ENCODE peak calls at places on chromosomes 6 and 20, in four cellular contexts. J, W, B and E are unnamed samples.

GRCh38 chr6:5425267-5425666 is 164.0 kb downstream of the FARS2 start:
- DNase-seq in J (peak), W (peak), B (no peak), E (no peak)

GRCh38 chr6:167906899-167907298 is 80.2 kb downstream of the AFDN start:
- DNase-seq in J (peak), W (no peak), B (peak), E (no peak)

GRCh38 chr20:21514553-21515251 is 838 bp upstream of the NKX2-2 start:
- DNase-seq in J (no peak), W (no peak), B (peak), E (no peak)

GRCh38 chr6:13916230-13916944 is 8.4 kb upstream of the RNF182 start:
- DNase-seq in J (no peak), W (peak), B (no peak), E (peak)

GRCh38 chr6:42136508-42137191 is 5.8 kb downstream of the C6orf132 start:
- DNase-seq in J (peak), W (peak), B (peak), E (peak)

GRCh38 chr20:45833883-45834796 is 541 bp downstream of the SNX21 start:
- DNase-seq in J (peak), W (peak), B (peak), E (peak)

GRCh38 chr6:151409260-151409659 is 17.9 kb upstream of the ZBTB2 start:
- DNase-seq in J (no peak), W (no peak), B (no peak), E (no peak)

GRCh38 chr20:33211817-33212424 is 5.2 kb upstream of the BPIFA3 start:
- DNase-seq in J (peak), W (peak), B (peak), E (peak)

DNA sequence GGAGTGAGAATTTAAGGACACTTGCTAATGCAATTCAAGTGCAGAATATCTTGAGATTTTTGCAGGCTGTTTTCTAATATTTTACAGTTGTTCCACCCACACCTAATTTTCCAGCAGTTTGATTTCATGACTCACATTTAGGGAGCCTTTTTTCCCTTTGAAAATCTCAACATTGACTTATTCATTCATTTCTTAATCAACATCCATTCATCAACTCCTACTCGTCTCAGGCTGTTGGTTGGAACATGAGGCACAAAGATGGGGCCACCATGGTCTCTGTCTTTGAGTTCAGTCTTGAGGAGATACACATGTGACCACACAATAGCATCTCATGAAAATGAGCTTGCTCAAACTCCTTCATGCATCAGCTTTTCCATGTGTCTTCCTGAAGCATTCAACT is 135.6 kb downstream of the UNC5CL start:
- DNase-seq in J (no peak), W (no peak), B (no peak), E (no peak)
- H3K9ac ChIP-seq in J (no peak), W (no peak), B (no peak), E (no peak)

GRCh38 chr20:41145821-41146620 is 8.7 kb downstream of the PLCG1 start:
- DNase-seq in J (no peak), W (no peak), B (no peak), E (no peak)

GRCh38 chr20:41142241-41142640 is 4.9 kb downstream of the PLCG1 start:
- DNase-seq in J (no peak), W (no peak), B (no peak), E (no peak)

GRCh38 chr20:41142914-41143313 is 5.6 kb downstream of the PLCG1 start:
- DNase-seq in J (no peak), W (no peak), B (no peak), E (no peak)

GRCh38 chr20:41143354-41143753 is 6.0 kb downstream of the PLCG1 start:
- DNase-seq in J (no peak), W (no peak), B (no peak), E (no peak)

DNA sequence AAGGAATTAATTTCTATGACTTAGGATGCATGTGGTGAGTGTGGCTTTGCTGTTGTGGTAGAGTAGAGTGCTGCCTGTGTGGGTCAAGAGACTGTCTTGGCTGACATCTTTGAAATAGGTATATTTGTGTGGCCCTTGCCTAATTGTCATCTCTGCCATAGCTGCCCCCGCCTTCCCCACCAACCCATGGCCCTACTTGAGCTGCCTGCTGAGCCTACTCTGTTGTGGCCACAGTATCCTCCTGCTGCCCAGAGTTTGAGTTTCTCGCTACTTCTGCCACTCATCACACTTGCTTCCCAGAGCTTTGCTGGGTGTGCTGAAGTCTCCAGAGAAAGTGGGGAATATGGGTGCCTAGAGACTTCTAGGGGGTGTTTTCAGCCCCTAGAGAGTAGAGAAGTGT is 8.0 kb downstream of the PLCG1 start:
- DNase-seq in J (no peak), W (no peak), B (no peak), E (no peak)
- H3K27ac ChIP-seq in J (no peak), W (no peak), B (no peak), E (no peak)

GRCh38 chr6:20978176-20978614 is 443.9 kb downstream of the CDKAL1 start:
- DNase-seq in J (peak), W (peak), B (no peak), E (no peak)
- H3K4me2 ChIP-seq in J (no peak), W (no peak), B (no peak), E (no peak)

GRCh38 chr6:22367331-22367730 is 70.5 kb upstream of the PRL start:
- DNase-seq in J (no peak), W (peak), B (no peak), E (no peak)

GRCh38 chr6:22368794-22369193 is 72.0 kb upstream of the PRL start:
- DNase-seq in J (no peak), W (no peak), B (no peak), E (no peak)

DNA sequence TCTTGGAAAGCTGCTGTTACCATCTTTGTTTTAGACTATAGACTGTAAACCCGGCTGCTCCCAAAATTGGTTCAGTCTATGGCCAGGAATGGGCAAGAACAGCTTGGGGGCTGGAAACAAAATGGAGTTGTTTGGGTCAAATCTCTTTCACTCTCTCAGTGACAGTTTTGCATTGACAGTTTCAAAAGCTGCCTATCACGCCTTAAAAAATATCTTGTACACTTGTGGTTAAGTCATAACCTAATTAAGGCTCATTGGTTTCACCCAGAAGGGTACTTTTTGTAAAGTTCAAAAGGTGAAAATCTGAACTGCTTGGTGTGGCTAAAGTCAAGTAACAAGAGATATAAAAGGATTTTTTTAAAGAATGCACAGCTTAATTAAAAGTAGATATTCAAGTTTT is 76.1 kb upstream of the PRL start:
- DNase-seq in J (no peak), W (no peak), B (no peak), E (no peak)
- H3K9ac ChIP-seq in J (no peak), W (no peak), B (no peak), E (no peak)

GRCh38 chr6:110646951-110647910 is 168.0 kb downstream of the CDK19 start:
- DNase-seq in J (no peak), W (no peak), B (no peak), E (no peak)

GRCh38 chr6:110646419-110646698 is 168.9 kb downstream of the CDK19 start:
- DNase-seq in J (no peak), W (no peak), B (no peak), E (no peak)

GRCh38 chr6:110643175-110643574 is 166.8 kb upstream of the SLC22A16 start:
- DNase-seq in J (no peak), W (peak), B (no peak), E (peak)

GRCh38 chr6:110645685-110646418 is 169.4 kb downstream of the CDK19 start:
- DNase-seq in J (no peak), W (no peak), B (no peak), E (no peak)

GRCh38 chr6:110642711-110643110 is 166.3 kb upstream of the SLC22A16 start:
- DNase-seq in J (no peak), W (no peak), B (no peak), E (no peak)
- H3K27ac ChIP-seq in J (no peak), W (no peak), B (peak), E (peak)

DNA sequence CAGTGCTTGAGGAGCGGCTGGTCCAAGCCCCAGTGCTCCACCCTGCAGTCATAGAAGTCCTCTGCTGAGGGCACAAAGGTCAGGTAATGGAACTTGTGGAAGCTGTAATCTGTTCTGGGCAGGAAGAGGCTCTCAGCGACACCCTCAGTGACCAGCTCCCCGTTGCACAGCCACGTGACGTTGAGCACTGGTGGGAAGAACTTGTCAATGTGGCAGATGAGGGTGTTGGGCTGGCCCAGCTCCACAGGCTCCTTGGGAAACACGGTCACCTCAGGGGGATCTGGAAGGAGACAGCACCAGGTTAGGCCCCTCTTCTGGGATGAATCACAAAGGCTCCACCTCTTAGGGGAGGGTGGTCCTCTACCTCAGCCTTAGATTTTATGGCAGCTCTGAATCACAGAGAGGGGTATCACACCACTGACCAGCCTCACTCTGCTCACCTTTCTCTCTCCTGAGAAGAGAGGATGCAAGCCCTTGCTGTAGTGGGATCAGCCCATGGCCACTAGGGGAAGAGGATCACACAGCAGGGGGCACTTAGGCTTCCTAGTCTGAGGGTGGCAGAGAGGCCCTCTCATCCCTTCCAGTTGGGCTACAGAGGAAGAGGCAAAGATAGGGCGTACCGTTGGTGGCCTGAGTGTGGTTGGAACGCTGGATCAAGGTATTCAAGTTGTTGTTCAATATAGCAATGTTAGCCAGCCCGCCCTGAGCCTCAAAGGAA is 4.3 kb downstream of the HLA-DPA1 start:
- DNase-seq in J (no peak), W (no peak), B (no peak), E (no peak)
- H3K4me2 ChIP-seq in J (no peak), W (no peak), B (no peak), E (no peak)

GRCh38 chr6:165854863-165855593 is 192.0 kb upstream of the PDE10A start:
- DNase-seq in J (no peak), W (no peak), B (no peak), E (no peak)
- H3K9ac ChIP-seq in J (no peak), W (no peak), B (no peak), E (no peak)

GRCh38 chr6:33248643-33248931 is 23.1 kb downstream of the VPS52 start:
- DNase-seq in J (no peak), W (no peak), B (no peak), E (peak)

GRCh38 chr6:33250731-33251130 is 20.9 kb downstream of the VPS52 start:
- DNase-seq in J (no peak), W (no peak), B (no peak), E (no peak)

GRCh38 chr6:33248932-33249731 is 22.5 kb downstream of the VPS52 start:
- DNase-seq in J (peak), W (peak), B (peak), E (peak)

GRCh38 chr6:33249732-33250625 is 21.7 kb downstream of the VPS52 start:
- DNase-seq in J (peak), W (peak), B (peak), E (peak)

GRCh38 chr6:33247977-33248642 is 23.6 kb downstream of the VPS52 start:
- DNase-seq in J (peak), W (peak), B (peak), E (peak)
- H3K27ac ChIP-seq in J (peak), W (peak), B (peak), E (peak)

GRCh38 chr6:37897819-37898534 is 78.5 kb downstream of the ZFAND3 start:
- DNase-seq in J (no peak), W (no peak), B (no peak), E (no peak)

GRCh38 chr6:37894585-37894984 is 75.1 kb downstream of the ZFAND3 start:
- DNase-seq in J (no peak), W (no peak), B (no peak), E (no peak)

GRCh38 chr6:37893262-37893661 is 73.7 kb downstream of the ZFAND3 start:
- DNase-seq in J (no peak), W (no peak), B (no peak), E (no peak)

DNA sequence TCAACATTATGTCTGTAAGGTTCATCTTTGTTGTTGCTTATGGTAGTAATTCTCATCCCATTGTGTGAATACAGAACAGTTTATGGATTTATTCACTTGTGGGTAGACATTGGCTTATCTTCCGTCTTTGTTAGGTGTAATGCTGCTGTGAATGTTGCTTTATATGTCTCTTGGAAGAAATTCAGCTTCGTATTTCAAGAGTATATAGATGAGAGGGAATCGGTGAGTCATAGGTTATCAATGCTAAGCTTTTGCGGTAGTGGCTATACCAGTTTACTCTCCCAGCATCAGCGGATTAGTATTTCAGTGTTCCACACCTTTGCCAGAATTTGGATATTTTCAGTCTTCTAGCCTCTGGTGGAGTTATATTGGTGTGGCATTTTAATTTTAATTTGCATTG is 77.8 kb downstream of the ZFAND3 start:
- DNase-seq in J (peak), W (peak), B (no peak), E (peak)
- H3K4me2 ChIP-seq in J (no peak), W (peak), B (no peak), E (peak)